ENCODE peak calls at places on chromosome 3, in eight cellular contexts. S, B, N, E, H, L, J and K are unnamed samples.

GRCh38 chr3:10883478-10884234 is 67.6 kb downstream of the SLC6A11 start:
- DNase-seq in N (no peak), L (no peak), S (no peak), J (no peak), E (no peak), B (no peak), H (peak; percentile 70), K (no peak)

GRCh38 chr3:7876741-7877297 is 624.8 kb upstream of the LMCD1 start:
- DNase-seq in E (no peak), S (no peak), L (no peak), J (no peak), H (no peak), B (no peak), N (no peak), K (no peak)

GRCh38 chr3:125381743-125382142 is 6.6 kb upstream of the ZNF148 start:
- DNase-seq in S (no peak), L (no peak), H (peak; percentile 55), B (no peak), E (no peak), J (no peak), N (no peak), K (no peak)

GRCh38 chr3:66466606-66467270 is 34.1 kb downstream of the LRIG1 start:
- DNase-seq in J (no peak), E (no peak), H (no peak), N (no peak), S (no peak), B (no peak), L (no peak), K (no peak)

GRCh38 chr3:37145607-37146006 is 28.8 kb downstream of the LRRFIP2 start:
- DNase-seq in L (no peak), H (no peak), J (no peak), S (no peak), E (no peak), N (no peak), B (no peak), K (no peak)

GRCh38 chr3:6807967-6808588 is 52.8 kb upstream of the GRM7 start:
- DNase-seq in B (no peak), J (no peak), S (no peak), E (no peak), H (peak; percentile 78), L (no peak), N (no peak), K (no peak)

GRCh38 chr3:27877122-27878011 is 155.2 kb upstream of the EOMES start:
- DNase-seq in B (no peak), L (no peak), J (no peak), S (no peak), N (no peak), H (no peak), E (no peak), K (no peak)

GRCh38 chr3:158713094-158713499 is 19.2 kb downstream of the RARRES1 start:
- DNase-seq in N (no peak), E (no peak), S (no peak), H (no peak), J (no peak), B (no peak), L (no peak), K (peak; percentile 77)

GRCh38 chr3:48427630-48427962 is 2.3 kb downstream of the PLXNB1 start:
- DNase-seq in H (no peak), S (no peak), N (no peak), J (no peak), L (no peak), E (peak; percentile 59), B (no peak), K (no peak)

GRCh38 chr3:53046171-53047170 is 598 bp upstream of the SFMBT1 start:
- DNase-seq in L (peak; percentile 39), J (peak; percentile 81), H (no peak), N (peak; percentile 60), S (peak; percentile 29), B (peak; percentile 60), E (peak; percentile 45), K (peak; percentile 65)

GRCh38 chr3:154970796-154971195 is 109.3 kb upstream of the MME start:
- DNase-seq in N (no peak), B (no peak), J (no peak), H (peak; percentile 45), S (no peak), L (no peak), E (no peak), K (peak; percentile 85)

GRCh38 chr3:88440701-88441100 is 290.9 kb downstream of the C3orf38 start:
- DNase-seq in N (no peak), J (no peak), H (no peak), S (no peak), L (no peak), B (no peak), E (no peak), K (no peak)

GRCh38 chr3:192675958-192676649 is 51.2 kb downstream of the FGF12 start:
- DNase-seq in E (no peak), S (no peak), N (no peak), B (no peak), L (no peak), J (no peak), H (no peak), K (no peak)

GRCh38 chr3:184716652-184717607 is 5.1 kb upstream of the MAGEF1 start:
- DNase-seq in N (no peak), B (peak; percentile 70), H (peak; percentile 64), J (no peak), E (peak; percentile 44), S (no peak), L (no peak), K (peak; percentile 48)

GRCh38 chr3:171774516-171774915 is 35.8 kb downstream of the PLD1 start:
- DNase-seq in E (peak; percentile 35), J (no peak), N (no peak), L (no peak), B (no peak), H (no peak), S (no peak), K (no peak)